ENCODE peak calls at places on chromosomes 11 and 22, in seven cellular contexts. I is stimulated activated CD4-positive, alpha-beta T cell treated with anti-CD3 and anti-CD28 coated beads, Interleukin-4, amount 100 ng/mL, for 48 hours; U is psoas muscle; X is hepatic stellate cell; S is COR-L47; Y is T follicular helper cell; L is neural crest cell. Z is an unnamed sample.

GRCh38 chr22:44689173-44689572 is 12.8 kb upstream of the PRR5 start:
- DNase-seq in S (no peak), I (no peak), U (no peak), L (no peak), X (no peak), Y (no peak), Z (no peak)

GRCh38 chr11:73576226-73576625 is 21.7 kb downstream of the FAM168A start:
- DNase-seq in S (peak; percentile 97), X (no peak), U (no peak), I (no peak), Y (no peak), L (no peak), Z (no peak)

GRCh38 chr11:27965559-27965958 is 142.4 kb downstream of the KIF18A start:
- DNase-seq in I (no peak), Y (no peak), U (no peak), L (no peak), S (no peak), X (no peak), Z (no peak)

GRCh38 chr11:97883086-97883485 is 1137.7 kb upstream of the CNTN5 start:
- DNase-seq in S (no peak), I (no peak), U (no peak), X (no peak), Y (no peak), L (no peak), Z (no peak)

GRCh38 chr11:73969991-73970800 is 12.4 kb downstream of the UCP2 start:
- DNase-seq in L (no peak), X (no peak), S (no peak), U (peak; percentile 35), I (no peak), Y (no peak), Z (no peak)

GRCh38 chr11:86931059-86931964 is 23.9 kb downstream of the FZD4 start:
- DNase-seq in I (no peak), Y (no peak), X (no peak), L (no peak), U (no peak), S (no peak), Z (no peak)

GRCh38 chr11:101866619-101867491 is 48.0 kb upstream of the CEP126 start:
- DNase-seq in I (no peak), X (peak; percentile 9), U (no peak), Y (no peak), L (no peak), S (no peak), Z (no peak)

GRCh38 chr11:114156766-114157165 is 97.3 kb downstream of the ZBTB16 start:
- DNase-seq in Y (no peak), U (peak; percentile 32), S (no peak), X (no peak), L (no peak), I (no peak), Z (no peak)

GRCh38 chr22:23970201-23970641 is 3.5 kb downstream of the DDTL start:
- DNase-seq in S (no peak), X (no peak), L (no peak), U (no peak), Y (no peak), I (no peak), Z (no peak)